ENCODE peak calls at places on chromosomes 1 and 21, in ten cellular contexts. One of them, this sample, is unnamed.

GRCh38 chr1:219555802-219556201 is 57.1 kb downstream of the ZC3H11B start:
- DNase-seq in EL: peak
- DNase-seq in NCI-H1436: peak
- DNase-seq in ELR: peak
- DNase-seq in Caki2: no peak
- DNase-seq in pons: peak
- DNase-seq in lower lobe of right lung: no peak
- DNase-seq in GM19239: no peak
- DNase-seq in mucosa of gallbladder: no peak
- DNase-seq in astrocyte of the spinal cord: peak
- DNase-seq in this sample: no peak

GRCh38 chr1:192477630-192478029 is 97.9 kb upstream of the RGS1 start:
- DNase-seq in EL: peak
- DNase-seq in NCI-H1436: no peak
- DNase-seq in ELR: peak
- DNase-seq in Caki2: peak
- DNase-seq in pons: peak
- DNase-seq in lower lobe of right lung: no peak
- DNase-seq in GM19239: no peak
- DNase-seq in mucosa of gallbladder: no peak
- DNase-seq in astrocyte of the spinal cord: peak
- DNase-seq in this sample: no peak

GRCh38 chr1:229048221-229048620 is 222.7 kb upstream of the RAB4A start:
- DNase-seq in EL: no peak
- DNase-seq in NCI-H1436: no peak
- DNase-seq in ELR: no peak
- DNase-seq in Caki2: no peak
- DNase-seq in pons: no peak
- DNase-seq in lower lobe of right lung: no peak
- DNase-seq in GM19239: no peak
- DNase-seq in mucosa of gallbladder: no peak
- DNase-seq in astrocyte of the spinal cord: no peak
- DNase-seq in this sample: no peak

GRCh38 chr1:218613105-218613504 is 268.0 kb downstream of the TGFB2 start:
- DNase-seq in EL: no peak
- DNase-seq in NCI-H1436: peak
- DNase-seq in ELR: no peak
- DNase-seq in Caki2: no peak
- DNase-seq in pons: no peak
- DNase-seq in lower lobe of right lung: no peak
- DNase-seq in GM19239: no peak
- DNase-seq in mucosa of gallbladder: no peak
- DNase-seq in astrocyte of the spinal cord: no peak
- DNase-seq in this sample: no peak

GRCh38 chr21:35048183-35048601 is 910 bp downstream of the RUNX1 start:
- DNase-seq in EL: peak
- DNase-seq in NCI-H1436: no peak
- DNase-seq in ELR: peak
- DNase-seq in Caki2: no peak
- DNase-seq in pons: no peak
- DNase-seq in lower lobe of right lung: peak
- DNase-seq in GM19239: no peak
- DNase-seq in mucosa of gallbladder: no peak
- DNase-seq in astrocyte of the spinal cord: no peak
- DNase-seq in this sample: no peak

GRCh38 chr1:223708001-223708359 is 4.4 kb upstream of the CAPN2 start:
- DNase-seq in EL: peak
- DNase-seq in NCI-H1436: no peak
- DNase-seq in ELR: peak
- DNase-seq in Caki2: no peak
- DNase-seq in pons: no peak
- DNase-seq in lower lobe of right lung: no peak
- DNase-seq in GM19239: no peak
- DNase-seq in mucosa of gallbladder: peak
- DNase-seq in astrocyte of the spinal cord: no peak
- DNase-seq in this sample: peak

GRCh38 chr1:147808025-147808424 is 47.6 kb upstream of the GJA5 start:
- DNase-seq in EL: no peak
- DNase-seq in NCI-H1436: no peak
- DNase-seq in ELR: no peak
- DNase-seq in Caki2: no peak
- DNase-seq in pons: no peak
- DNase-seq in lower lobe of right lung: no peak
- DNase-seq in GM19239: no peak
- DNase-seq in mucosa of gallbladder: no peak
- DNase-seq in astrocyte of the spinal cord: no peak
- DNase-seq in this sample: no peak

GRCh38 chr1:186578325-186579016 is 101.8 kb downstream of the PTGS2 start:
- DNase-seq in EL: no peak
- DNase-seq in NCI-H1436: no peak
- DNase-seq in ELR: no peak
- DNase-seq in Caki2: no peak
- DNase-seq in pons: no peak
- DNase-seq in lower lobe of right lung: no peak
- DNase-seq in GM19239: no peak
- DNase-seq in mucosa of gallbladder: no peak
- DNase-seq in astrocyte of the spinal cord: no peak
- DNase-seq in this sample: no peak

GRCh38 chr1:158026641-158027040 is 33.2 kb downstream of the KIRREL1 start:
- DNase-seq in EL: no peak
- DNase-seq in NCI-H1436: no peak
- DNase-seq in ELR: no peak
- DNase-seq in Caki2: no peak
- DNase-seq in pons: no peak
- DNase-seq in lower lobe of right lung: no peak
- DNase-seq in GM19239: no peak
- DNase-seq in mucosa of gallbladder: no peak
- DNase-seq in astrocyte of the spinal cord: no peak
- DNase-seq in this sample: no peak

GRCh38 chr21:41879190-41879998 is at the start of gene PRDM15:
- DNase-seq in EL: peak
- DNase-seq in NCI-H1436: peak
- DNase-seq in ELR: peak
- DNase-seq in Caki2: peak
- DNase-seq in pons: peak
- DNase-seq in lower lobe of right lung: peak
- DNase-seq in GM19239: peak
- DNase-seq in mucosa of gallbladder: peak
- DNase-seq in astrocyte of the spinal cord: peak
- DNase-seq in this sample: peak

GRCh38 chr1:156857532-156857931 is 1.4 kb downstream of the INSRR start:
- DNase-seq in EL: no peak
- DNase-seq in NCI-H1436: no peak
- DNase-seq in ELR: no peak
- DNase-seq in Caki2: no peak
- DNase-seq in pons: no peak
- DNase-seq in lower lobe of right lung: no peak
- DNase-seq in GM19239: no peak
- DNase-seq in mucosa of gallbladder: no peak
- DNase-seq in astrocyte of the spinal cord: no peak
- DNase-seq in this sample: no peak

GRCh38 chr1:26477446-26478152 is 5.4 kb downstream of the HMGN2 start:
- DNase-seq in EL: peak
- DNase-seq in NCI-H1436: no peak
- DNase-seq in ELR: peak
- DNase-seq in Caki2: peak
- DNase-seq in pons: no peak
- DNase-seq in lower lobe of right lung: no peak
- DNase-seq in GM19239: no peak
- DNase-seq in mucosa of gallbladder: no peak
- DNase-seq in astrocyte of the spinal cord: no peak
- DNase-seq in this sample: no peak

GRCh38 chr21:42645211-42646075 is 8.0 kb upstream of the PDE9A start:
- DNase-seq in EL: no peak
- DNase-seq in NCI-H1436: no peak
- DNase-seq in ELR: no peak
- DNase-seq in Caki2: no peak
- DNase-seq in pons: no peak
- DNase-seq in lower lobe of right lung: no peak
- DNase-seq in GM19239: no peak
- DNase-seq in mucosa of gallbladder: no peak
- DNase-seq in astrocyte of the spinal cord: no peak
- DNase-seq in this sample: no peak

GRCh38 chr1:15958111-15958510 is 17.8 kb downstream of the ZBTB17 start:
- DNase-seq in EL: no peak
- DNase-seq in NCI-H1436: no peak
- DNase-seq in ELR: no peak
- DNase-seq in Caki2: no peak
- DNase-seq in pons: no peak
- DNase-seq in lower lobe of right lung: no peak
- DNase-seq in GM19239: no peak
- DNase-seq in mucosa of gallbladder: no peak
- DNase-seq in astrocyte of the spinal cord: no peak
- DNase-seq in this sample: no peak

GRCh38 chr21:35398366-35398982 is 349.4 kb upstream of the RUNX1 start:
- DNase-seq in EL: no peak
- DNase-seq in NCI-H1436: no peak
- DNase-seq in ELR: no peak
- DNase-seq in Caki2: no peak
- DNase-seq in pons: no peak
- DNase-seq in lower lobe of right lung: no peak
- DNase-seq in GM19239: no peak
- DNase-seq in mucosa of gallbladder: no peak
- DNase-seq in astrocyte of the spinal cord: peak
- DNase-seq in this sample: no peak

GRCh38 chr1:209899948-209900347 is 38.1 kb upstream of the SYT14 start:
- DNase-seq in EL: no peak
- DNase-seq in NCI-H1436: peak
- DNase-seq in ELR: peak
- DNase-seq in Caki2: no peak
- DNase-seq in pons: no peak
- DNase-seq in lower lobe of right lung: no peak
- DNase-seq in GM19239: peak
- DNase-seq in mucosa of gallbladder: no peak
- DNase-seq in astrocyte of the spinal cord: no peak
- DNase-seq in this sample: no peak

GRCh38 chr1:29708818-29709710 is 472.7 kb downstream of the PTPRU start:
- DNase-seq in EL: peak
- DNase-seq in NCI-H1436: peak
- DNase-seq in ELR: peak
- DNase-seq in Caki2: peak
- DNase-seq in pons: no peak
- DNase-seq in lower lobe of right lung: no peak
- DNase-seq in GM19239: peak
- DNase-seq in mucosa of gallbladder: no peak
- DNase-seq in astrocyte of the spinal cord: peak
- DNase-seq in this sample: no peak

GRCh38 chr1:29235955-29236742 is at the start of gene PTPRU:
- DNase-seq in EL: peak
- DNase-seq in NCI-H1436: peak
- DNase-seq in ELR: peak
- DNase-seq in Caki2: peak
- DNase-seq in pons: no peak
- DNase-seq in lower lobe of right lung: peak
- DNase-seq in GM19239: peak
- DNase-seq in mucosa of gallbladder: peak
- DNase-seq in astrocyte of the spinal cord: peak
- DNase-seq in this sample: peak

GRCh38 chr1:7470904-7471638 is 300.0 kb upstream of the VAMP3 start:
- DNase-seq in EL: peak
- DNase-seq in NCI-H1436: no peak
- DNase-seq in ELR: peak
- DNase-seq in Caki2: peak
- DNase-seq in pons: no peak
- DNase-seq in lower lobe of right lung: peak
- DNase-seq in GM19239: no peak
- DNase-seq in mucosa of gallbladder: peak
- DNase-seq in astrocyte of the spinal cord: peak
- DNase-seq in this sample: peak

GRCh38 chr1:207853372-207853757 is 57.6 kb downstream of the CD34 start:
- DNase-seq in EL: no peak
- DNase-seq in NCI-H1436: no peak
- DNase-seq in ELR: no peak
- DNase-seq in Caki2: no peak
- DNase-seq in pons: no peak
- DNase-seq in lower lobe of right lung: no peak
- DNase-seq in GM19239: no peak
- DNase-seq in mucosa of gallbladder: no peak
- DNase-seq in astrocyte of the spinal cord: no peak
- DNase-seq in this sample: no peak

GRCh38 chr1:14850563-14850962 is 252.1 kb downstream of the KAZN start:
- DNase-seq in EL: no peak
- DNase-seq in NCI-H1436: no peak
- DNase-seq in ELR: no peak
- DNase-seq in Caki2: peak
- DNase-seq in pons: no peak
- DNase-seq in lower lobe of right lung: no peak
- DNase-seq in GM19239: no peak
- DNase-seq in mucosa of gallbladder: peak
- DNase-seq in astrocyte of the spinal cord: no peak
- DNase-seq in this sample: peak

GRCh38 chr1:115377411-115377810 is 39.4 kb upstream of the NGF start:
- DNase-seq in EL: peak
- DNase-seq in NCI-H1436: no peak
- DNase-seq in ELR: peak
- DNase-seq in Caki2: no peak
- DNase-seq in pons: no peak
- DNase-seq in lower lobe of right lung: no peak
- DNase-seq in GM19239: no peak
- DNase-seq in mucosa of gallbladder: no peak
- DNase-seq in astrocyte of the spinal cord: peak
- DNase-seq in this sample: no peak

GRCh38 chr1:225746361-225747179 is 31.1 kb upstream of the SRP9 start:
- DNase-seq in EL: peak
- DNase-seq in NCI-H1436: peak
- DNase-seq in ELR: peak
- DNase-seq in Caki2: peak
- DNase-seq in pons: peak
- DNase-seq in lower lobe of right lung: peak
- DNase-seq in GM19239: no peak
- DNase-seq in mucosa of gallbladder: peak
- DNase-seq in astrocyte of the spinal cord: peak
- DNase-seq in this sample: peak

GRCh38 chr1:18557621-18558465 is 72.8 kb upstream of the PAX7 start:
- DNase-seq in EL: no peak
- DNase-seq in NCI-H1436: peak
- DNase-seq in ELR: no peak
- DNase-seq in Caki2: no peak
- DNase-seq in pons: no peak
- DNase-seq in lower lobe of right lung: peak
- DNase-seq in GM19239: no peak
- DNase-seq in mucosa of gallbladder: peak
- DNase-seq in astrocyte of the spinal cord: no peak
- DNase-seq in this sample: peak

GRCh38 chr1:6490181-6491075 is 1.0 kb downstream of the PLEKHG5 start:
- DNase-seq in EL: peak
- DNase-seq in NCI-H1436: peak
- DNase-seq in ELR: peak
- DNase-seq in Caki2: peak
- DNase-seq in pons: no peak
- DNase-seq in lower lobe of right lung: peak
- DNase-seq in GM19239: peak
- DNase-seq in mucosa of gallbladder: peak
- DNase-seq in astrocyte of the spinal cord: peak
- DNase-seq in this sample: peak

GRCh38 chr1:88612299-88612698 is 71.8 kb upstream of the PKN2 start:
- DNase-seq in EL: no peak
- DNase-seq in NCI-H1436: no peak
- DNase-seq in ELR: no peak
- DNase-seq in Caki2: no peak
- DNase-seq in pons: peak
- DNase-seq in lower lobe of right lung: no peak
- DNase-seq in GM19239: no peak
- DNase-seq in mucosa of gallbladder: no peak
- DNase-seq in astrocyte of the spinal cord: no peak
- DNase-seq in this sample: no peak

GRCh38 chr1:4825841-4826450 is 171.5 kb downstream of the AJAP1 start:
- DNase-seq in EL: no peak
- DNase-seq in NCI-H1436: peak
- DNase-seq in ELR: no peak
- DNase-seq in Caki2: peak
- DNase-seq in pons: peak
- DNase-seq in lower lobe of right lung: no peak
- DNase-seq in GM19239: peak
- DNase-seq in mucosa of gallbladder: no peak
- DNase-seq in astrocyte of the spinal cord: no peak
- DNase-seq in this sample: no peak

This sample was measured in stomach.